ENCODE peak calls at places on chromosomes 7 and 10, in four cellular contexts. K, V, W and O are unnamed samples.

GRCh38 chr10:9634466-9634865 is 1383.2 kb upstream of the CELF2 start:
- DNase-seq in K (no peak), V (no peak), W (no peak), O (peak; percentile 42)

GRCh38 chr7:132930881-132931280 is 151.0 kb downstream of the CHCHD3 start:
- DNase-seq in K (no peak), V (no peak), W (peak; percentile 54), O (peak; percentile 7)

GRCh38 chr10:46233101-46233500 is 53.7 kb upstream of the ANTXRL start:
- DNase-seq in K (peak; percentile 16), V (no peak), W (no peak), O (no peak)

GRCh38 chr10:78618050-78618449 is 450.7 kb upstream of the ZMIZ1 start:
- DNase-seq in K (no peak), V (no peak), W (no peak), O (no peak)

GRCh38 chr10:844552-844951 is 87.0 kb downstream of the LARP4B start:
- DNase-seq in K (no peak), V (no peak), W (no peak), O (no peak)

GRCh38 chr10:481636-482035 is 207.8 kb downstream of the DIP2C start:
- DNase-seq in K (peak; percentile 51), V (no peak), W (no peak), O (no peak)

GRCh38 chr7:146894927-146895326 is 778.3 kb downstream of the CNTNAP2 start:
- DNase-seq in K (no peak), V (no peak), W (no peak), O (no peak)

GRCh38 chr10:78740976-78741375 is 327.8 kb upstream of the ZMIZ1 start:
- DNase-seq in K (no peak), V (no peak), W (no peak), O (no peak)

GRCh38 chr10:129332476-129332875 is 134.6 kb upstream of the MGMT start:
- DNase-seq in K (no peak), V (no peak), W (peak; percentile 90), O (peak; percentile 66)

GRCh38 chr10:31709028-31709427 is 219.6 kb downstream of the ARHGAP12 start:
- DNase-seq in K (no peak), V (no peak), W (no peak), O (no peak)
- TF ChIP-seq CTCF in K (no peak), V (no peak), W (peak; percentile 49), O (no peak)

DNA sequence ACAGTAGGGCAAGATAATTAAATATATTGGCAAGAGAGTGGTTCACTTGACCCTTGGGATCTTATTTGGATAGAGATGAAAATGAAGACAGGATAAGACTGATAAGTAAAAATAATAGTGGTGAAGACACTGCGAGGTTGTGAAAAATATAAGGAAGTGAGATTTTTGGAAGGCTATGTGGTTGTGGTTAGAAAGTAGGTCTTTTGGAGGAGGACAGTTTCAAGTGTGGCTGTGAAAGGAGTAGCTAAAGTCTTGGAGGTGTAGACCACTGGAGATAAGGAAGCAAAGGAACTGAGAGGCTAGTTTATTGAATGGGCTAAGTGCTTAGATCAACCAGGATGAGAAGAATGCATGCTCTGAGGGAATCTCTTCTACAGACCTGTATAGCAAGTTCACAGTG is 11.2 kb downstream of the MIOS start:
- DNase-seq in K (no peak), V (no peak), W (no peak), O (no peak)
- TF ChIP-seq CTCF in K (no peak), V (no peak), W (no peak), O (no peak)

GRCh38 chr7:135712796-135713195 is 15.2 kb downstream of the SLC13A4 start:
- DNase-seq in K (no peak), V (no peak), W (no peak), O (no peak)

GRCh38 chr7:135713836-135714470 is 14.0 kb downstream of the SLC13A4 start:
- DNase-seq in K (no peak), V (no peak), W (no peak), O (peak; percentile 47)

GRCh38 chr7:135710417-135711138 is 17.4 kb downstream of the SLC13A4 start:
- DNase-seq in K (no peak), V (no peak), W (peak; percentile 70), O (peak; percentile 24)

GRCh38 chr7:135714534-135715009 is 13.4 kb downstream of the SLC13A4 start:
- DNase-seq in K (no peak), V (no peak), W (peak; percentile 47), O (peak; percentile 84)

GRCh38 chr7:135712182-135712782 is 15.7 kb downstream of the SLC13A4 start:
- DNase-seq in K (no peak), V (no peak), W (no peak), O (no peak)
- TF ChIP-seq CTCF in K (no peak), V (no peak), W (peak; percentile 30), O (no peak)

GRCh38 chr10:122249303-122249850 is 21.7 kb upstream of the BTBD16 start:
- DNase-seq in K (no peak), V (no peak), W (no peak), O (no peak)
- TF ChIP-seq CTCF in K (no peak), V (no peak), W (no peak), O (no peak)

GRCh38 chr7:1920886-1921285 is 250.8 kb downstream of the ELFN1 start:
- DNase-seq in K (no peak), V (no peak), W (no peak), O (no peak)

GRCh38 chr7:1918881-1919525 is 248.9 kb downstream of the ELFN1 start:
- DNase-seq in K (no peak), V (no peak), W (no peak), O (no peak)

GRCh38 chr7:1919539-1920265 is 249.6 kb downstream of the ELFN1 start:
- DNase-seq in K (no peak), V (no peak), W (no peak), O (no peak)

GRCh38 chr7:1922071-1922869 is 252.2 kb downstream of the ELFN1 start:
- DNase-seq in K (no peak), V (peak; percentile 48), W (no peak), O (no peak)

GRCh38 chr7:1920266-1920681 is 250.2 kb downstream of the ELFN1 start:
- DNase-seq in K (no peak), V (peak; percentile 73), W (no peak), O (no peak)
- TF ChIP-seq CTCF in K (no peak), V (no peak), W (no peak), O (no peak)

GRCh38 chr7:29807179-29807841 is 1.0 kb downstream of the WIPF3 start:
- DNase-seq in K (no peak), V (no peak), W (peak; percentile 75), O (no peak)
- TF ChIP-seq CTCF in K (no peak), V (no peak), W (no peak), O (no peak)

DNA sequence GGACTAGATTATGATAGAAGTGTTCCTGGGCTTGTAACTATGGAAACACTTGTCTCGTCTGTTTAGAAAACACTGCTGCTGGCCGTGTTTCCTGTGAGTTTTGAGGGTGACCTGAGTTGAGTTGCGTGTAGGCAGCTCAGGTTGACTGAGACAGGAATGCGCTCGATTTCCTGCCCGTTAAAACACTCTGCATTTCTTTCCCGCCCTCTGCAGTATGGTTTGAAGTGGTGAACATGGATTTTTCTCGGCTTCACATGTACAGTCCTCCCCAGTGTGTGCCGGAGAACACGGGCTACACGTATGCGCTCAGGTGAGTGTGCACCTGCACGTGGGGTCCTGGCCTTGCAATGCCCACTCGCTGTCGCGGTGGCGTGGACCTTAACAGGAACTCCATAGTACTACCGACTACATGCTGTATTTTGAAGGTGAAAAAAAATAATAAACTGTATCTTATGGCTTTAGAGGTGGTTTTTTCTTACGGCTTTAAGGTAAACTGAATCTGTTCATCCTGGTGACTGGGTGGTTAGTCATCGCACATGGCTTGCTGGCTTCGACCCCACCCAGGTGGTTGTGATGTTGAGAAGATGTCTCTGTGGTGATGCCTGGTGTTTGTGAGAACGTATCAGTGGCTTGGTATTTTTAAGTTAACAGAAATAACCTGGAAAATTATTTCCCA is at the start of gene SUN1:
- DNase-seq in K (no peak), V (peak; percentile 72), W (peak; percentile 66), O (peak; percentile 90)
- TF ChIP-seq CTCF in K (no peak), V (peak; percentile 15), W (no peak), O (no peak)